ENCODE peak calls at places on chromosomes 7 and 10, in seven cellular contexts. One of them, this sample, is unnamed.
A peak's percentile ranks its signal among the peaks of the same experiment; 100 is the strongest.

GRCh38 chr10:7853892-7854289 is 35.6 kb downstream of the TAF3 start:
- DNase-seq in fibroblast of lung: no peak
- DNase-seq in Panc1: no peak
- DNase-seq in IMR-90: no peak
- DNase-seq in thoracic aorta: no peak
- DNase-seq in PC-3: no peak
- DNase-seq in bronchial epithelial cell: no peak
- DNase-seq in this sample: no peak

GRCh38 chr10:72622271-72622670 is 3.6 kb downstream of the MICU1 start:
- DNase-seq in fibroblast of lung: peak; percentile 47
- DNase-seq in Panc1: no peak
- DNase-seq in IMR-90: no peak
- DNase-seq in thoracic aorta: no peak
- DNase-seq in PC-3: no peak
- DNase-seq in bronchial epithelial cell: no peak
- DNase-seq in this sample: no peak

GRCh38 chr7:46744957-46745699 is 824.1 kb upstream of the IGFBP3 start:
- DNase-seq in fibroblast of lung: peak; percentile 62
- DNase-seq in Panc1: no peak
- DNase-seq in IMR-90: no peak
- DNase-seq in thoracic aorta: no peak
- DNase-seq in PC-3: peak; percentile 39
- DNase-seq in bronchial epithelial cell: no peak
- DNase-seq in this sample: no peak

GRCh38 chr7:157652161-157652953 is 315.6 kb downstream of the DNAJB6 start:
- DNase-seq in fibroblast of lung: no peak
- DNase-seq in Panc1: no peak
- DNase-seq in IMR-90: no peak
- DNase-seq in thoracic aorta: no peak
- DNase-seq in PC-3: no peak
- DNase-seq in bronchial epithelial cell: no peak
- DNase-seq in this sample: no peak

GRCh38 chr7:45692031-45692430 is 117.9 kb downstream of the ADCY1 start:
- DNase-seq in fibroblast of lung: no peak
- DNase-seq in Panc1: no peak
- DNase-seq in IMR-90: no peak
- DNase-seq in thoracic aorta: no peak
- DNase-seq in PC-3: no peak
- DNase-seq in bronchial epithelial cell: no peak
- DNase-seq in this sample: no peak

GRCh38 chr10:86300931-86301330 is 65.7 kb downstream of the GRID1 start:
- DNase-seq in fibroblast of lung: no peak
- DNase-seq in Panc1: no peak
- DNase-seq in IMR-90: no peak
- DNase-seq in thoracic aorta: no peak
- DNase-seq in PC-3: no peak
- DNase-seq in bronchial epithelial cell: no peak
- DNase-seq in this sample: no peak

GRCh38 chr10:79044846-79045245 is 23.9 kb upstream of the ZMIZ1 start:
- DNase-seq in fibroblast of lung: no peak
- DNase-seq in Panc1: no peak
- DNase-seq in IMR-90: no peak
- DNase-seq in thoracic aorta: no peak
- DNase-seq in PC-3: no peak
- DNase-seq in bronchial epithelial cell: no peak
- DNase-seq in this sample: no peak

GRCh38 chr7:139118234-139118802 is 8.8 kb upstream of the ZC3HAV1 start:
- DNase-seq in fibroblast of lung: peak; percentile 82
- DNase-seq in Panc1: peak; percentile 75
- DNase-seq in IMR-90: peak; percentile 81
- DNase-seq in thoracic aorta: no peak
- DNase-seq in PC-3: peak; percentile 93
- DNase-seq in bronchial epithelial cell: peak; percentile 95
- DNase-seq in this sample: no peak

GRCh38 chr7:130896051-130896881 is 162.3 kb upstream of the KLF14 start:
- DNase-seq in fibroblast of lung: peak; percentile 44
- DNase-seq in Panc1: peak; percentile 72
- DNase-seq in IMR-90: peak; percentile 54
- DNase-seq in thoracic aorta: no peak
- DNase-seq in PC-3: no peak
- DNase-seq in bronchial epithelial cell: no peak
- DNase-seq in this sample: no peak

GRCh38 chr10:125025341-125025740 is 83.4 kb downstream of the ZRANB1 start:
- DNase-seq in fibroblast of lung: peak; percentile 35
- DNase-seq in Panc1: no peak
- DNase-seq in IMR-90: peak; percentile 69
- DNase-seq in thoracic aorta: no peak
- DNase-seq in PC-3: no peak
- DNase-seq in bronchial epithelial cell: no peak
- DNase-seq in this sample: no peak

GRCh38 chr10:10295537-10295936 is 722.1 kb upstream of the CELF2 start:
- DNase-seq in fibroblast of lung: no peak
- DNase-seq in Panc1: no peak
- DNase-seq in IMR-90: no peak
- DNase-seq in thoracic aorta: no peak
- DNase-seq in PC-3: no peak
- DNase-seq in bronchial epithelial cell: no peak
- DNase-seq in this sample: no peak

GRCh38 chr7:80876894-80877414 is 41.9 kb downstream of the SEMA3C start:
- DNase-seq in fibroblast of lung: peak; percentile 85
- DNase-seq in Panc1: no peak
- DNase-seq in IMR-90: peak; percentile 56
- DNase-seq in thoracic aorta: no peak
- DNase-seq in PC-3: peak; percentile 80
- DNase-seq in bronchial epithelial cell: no peak
- DNase-seq in this sample: no peak

GRCh38 chr10:68870545-68871104 is 30.5 kb upstream of the DDX50 start:
- DNase-seq in fibroblast of lung: no peak
- DNase-seq in Panc1: no peak
- DNase-seq in IMR-90: no peak
- DNase-seq in thoracic aorta: no peak
- DNase-seq in PC-3: no peak
- DNase-seq in bronchial epithelial cell: no peak
- DNase-seq in this sample: no peak

DNA sequence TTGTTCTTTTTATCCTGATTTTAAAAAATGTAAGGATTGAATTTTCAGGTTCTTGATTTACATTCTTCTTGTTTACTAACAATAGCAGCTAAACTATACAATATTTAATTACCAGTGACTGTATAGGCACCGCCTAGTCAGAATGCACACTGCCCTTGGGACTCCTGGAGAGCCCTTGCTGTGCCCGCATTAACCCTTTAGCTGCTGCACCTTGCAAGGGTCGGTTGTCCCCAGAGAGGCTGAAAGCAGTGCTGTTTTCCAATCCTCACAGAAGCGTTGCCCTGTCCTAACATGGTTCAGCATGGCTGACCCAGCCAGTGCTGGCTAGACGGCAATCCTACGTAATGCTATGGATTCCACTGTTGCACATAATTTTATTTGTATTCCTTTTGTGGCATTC is 102.6 kb downstream of the HECW1 start:
- DNase-seq in fibroblast of lung: no peak
- DNase-seq in Panc1: no peak
- DNase-seq in IMR-90: no peak
- DNase-seq in thoracic aorta: no peak
- DNase-seq in PC-3: no peak
- DNase-seq in bronchial epithelial cell: no peak
- DNase-seq in this sample: no peak
- TF ChIP-seq CTCF in fibroblast of lung: no peak
- TF ChIP-seq CTCF in Panc1: no peak
- TF ChIP-seq CTCF in IMR-90: no peak
- TF ChIP-seq CTCF in thoracic aorta: no peak
- TF ChIP-seq CTCF in PC-3: no peak
- TF ChIP-seq CTCF in bronchial epithelial cell: no peak
- TF ChIP-seq CTCF in this sample: no peak

DNA sequence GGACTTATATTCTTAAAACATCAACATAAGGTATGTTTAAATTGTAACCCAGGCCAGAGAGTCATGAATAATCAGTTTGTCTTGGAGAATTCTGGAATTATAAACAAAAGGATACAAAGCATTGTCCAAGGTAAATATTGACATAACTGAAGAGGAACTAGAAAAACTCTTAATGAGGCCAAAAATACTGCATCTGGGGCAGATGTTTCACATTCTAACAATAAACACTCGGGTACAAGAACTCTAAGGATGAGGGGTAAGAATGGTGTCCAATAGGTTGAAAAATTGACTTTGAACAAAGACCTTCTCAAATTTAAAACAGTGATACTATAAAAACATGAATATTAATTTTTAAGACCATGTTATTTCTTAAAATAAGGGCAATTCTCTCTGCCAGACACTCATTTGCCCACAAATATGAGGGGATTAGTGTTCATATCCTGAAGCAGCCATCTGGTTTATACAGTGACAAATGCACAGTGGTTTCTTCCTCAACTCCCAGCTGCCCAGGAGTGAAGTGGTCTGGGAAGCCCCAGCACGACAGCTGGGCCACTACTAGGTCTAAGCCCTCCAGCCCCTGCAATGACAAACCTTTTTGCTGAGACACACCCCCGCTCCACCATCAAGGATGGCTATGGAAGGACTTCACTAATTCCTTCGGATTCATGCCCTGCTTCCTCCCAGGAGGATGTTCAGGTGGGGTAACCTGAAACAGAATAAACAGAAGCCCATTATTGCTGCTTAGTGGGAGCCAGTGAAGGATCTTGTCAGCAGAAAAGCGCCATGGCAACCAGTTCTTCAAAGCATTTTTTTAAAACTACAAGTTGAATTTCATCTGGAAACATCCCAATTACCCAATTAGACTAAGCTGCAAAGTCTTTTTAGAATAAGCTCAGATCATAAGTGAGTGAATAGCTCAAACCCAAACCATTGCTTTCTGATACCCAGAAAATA is 107.5 kb upstream of the ARID5B start:
- DNase-seq in fibroblast of lung: peak; percentile 80
- DNase-seq in Panc1: no peak
- DNase-seq in IMR-90: peak; percentile 79
- DNase-seq in thoracic aorta: no peak
- DNase-seq in PC-3: peak; percentile 72
- DNase-seq in bronchial epithelial cell: no peak
- DNase-seq in this sample: peak; percentile 53
- H3K4me3 ChIP-seq in fibroblast of lung: no peak overlapping the region
- H3K4me3 ChIP-seq in Panc1: no peak overlapping the region
- H3K4me3 ChIP-seq in IMR-90: no peak overlapping the region
- H3K4me3 ChIP-seq in thoracic aorta: no peak overlapping the region
- H3K4me3 ChIP-seq in PC-3: no peak overlapping the region
- H3K4me3 ChIP-seq in bronchial epithelial cell: no peak overlapping the region
- H3K4me3 ChIP-seq in this sample: no peak overlapping the region

DNA sequence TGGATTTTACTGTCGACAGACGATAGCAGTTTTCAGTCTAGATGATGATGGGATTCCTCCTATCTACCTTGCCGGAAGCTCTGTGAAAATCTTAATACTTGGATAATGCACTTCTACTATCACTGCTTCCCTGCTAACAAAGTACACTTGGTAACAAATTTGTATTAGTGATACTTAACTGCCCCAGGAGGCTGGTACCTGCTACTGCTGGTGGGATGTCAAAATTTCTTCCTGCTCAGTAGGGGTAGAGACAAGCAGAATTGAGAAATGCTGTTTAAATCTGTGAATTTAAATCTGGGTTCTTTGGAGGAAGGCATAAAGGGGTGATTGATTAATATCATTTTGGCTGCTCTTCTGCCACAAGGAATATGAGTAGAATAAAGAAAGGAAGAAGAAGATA is 99.8 kb upstream of the STRIP2 start:
- DNase-seq in fibroblast of lung: no peak
- DNase-seq in Panc1: no peak
- DNase-seq in IMR-90: no peak
- DNase-seq in thoracic aorta: no peak
- DNase-seq in PC-3: no peak
- DNase-seq in bronchial epithelial cell: no peak
- DNase-seq in this sample: no peak
- TF ChIP-seq CTCF in fibroblast of lung: no peak
- TF ChIP-seq CTCF in Panc1: no peak
- TF ChIP-seq CTCF in IMR-90: peak; percentile 5
- TF ChIP-seq CTCF in thoracic aorta: no peak
- TF ChIP-seq CTCF in PC-3: no peak
- TF ChIP-seq CTCF in bronchial epithelial cell: no peak
- TF ChIP-seq CTCF in this sample: no peak

GRCh38 chr7:94649313-94649924 is 6.5 kb downstream of the SGCE start:
- DNase-seq in fibroblast of lung: peak; percentile 40
- DNase-seq in Panc1: no peak
- DNase-seq in IMR-90: peak; percentile 2
- DNase-seq in thoracic aorta: no peak
- DNase-seq in PC-3: no peak
- DNase-seq in bronchial epithelial cell: no peak
- DNase-seq in this sample: no peak
- H3K4me3 ChIP-seq in fibroblast of lung: no peak overlapping the region
- H3K4me3 ChIP-seq in Panc1: no peak overlapping the region
- H3K4me3 ChIP-seq in IMR-90: no peak overlapping the region
- H3K4me3 ChIP-seq in thoracic aorta: no peak overlapping the region
- H3K4me3 ChIP-seq in PC-3: no peak overlapping the region
- H3K4me3 ChIP-seq in bronchial epithelial cell: no peak overlapping the region
- H3K4me3 ChIP-seq in this sample: no peak overlapping the region

GRCh38 chr7:100896743-100897051 is 1.0 kb upstream of the ACHE start:
- DNase-seq in fibroblast of lung: no peak
- DNase-seq in Panc1: no peak
- DNase-seq in IMR-90: no peak
- DNase-seq in thoracic aorta: no peak
- DNase-seq in PC-3: no peak
- DNase-seq in bronchial epithelial cell: no peak
- DNase-seq in this sample: no peak

GRCh38 chr7:100893910-100894763 is 1.6 kb downstream of the ACHE start:
- DNase-seq in fibroblast of lung: no peak
- DNase-seq in Panc1: no peak
- DNase-seq in IMR-90: no peak
- DNase-seq in thoracic aorta: no peak
- DNase-seq in PC-3: no peak
- DNase-seq in bronchial epithelial cell: no peak
- DNase-seq in this sample: no peak

GRCh38 chr7:100895956-100896742 is 461 bp upstream of the ACHE start:
- DNase-seq in fibroblast of lung: no peak
- DNase-seq in Panc1: no peak
- DNase-seq in IMR-90: no peak
- DNase-seq in thoracic aorta: no peak
- DNase-seq in PC-3: no peak
- DNase-seq in bronchial epithelial cell: no peak
- DNase-seq in this sample: no peak

GRCh38 chr7:100895701-100895955 is at the start of gene ACHE:
- DNase-seq in fibroblast of lung: no peak
- DNase-seq in Panc1: no peak
- DNase-seq in IMR-90: no peak
- DNase-seq in thoracic aorta: no peak
- DNase-seq in PC-3: no peak
- DNase-seq in bronchial epithelial cell: no peak
- DNase-seq in this sample: no peak

GRCh38 chr7:100894860-100895700 is 608 bp downstream of the ACHE start:
- DNase-seq in fibroblast of lung: no peak
- DNase-seq in Panc1: no peak
- DNase-seq in IMR-90: no peak
- DNase-seq in thoracic aorta: no peak
- DNase-seq in PC-3: peak; percentile 38
- DNase-seq in bronchial epithelial cell: no peak
- DNase-seq in this sample: no peak
- TF ChIP-seq CTCF in fibroblast of lung: peak; percentile 68
- TF ChIP-seq CTCF in Panc1: peak; percentile 95
- TF ChIP-seq CTCF in IMR-90: peak; percentile 74
- TF ChIP-seq CTCF in thoracic aorta: peak; percentile 76
- TF ChIP-seq CTCF in PC-3: peak; percentile 80
- TF ChIP-seq CTCF in bronchial epithelial cell: peak; percentile 83
- TF ChIP-seq CTCF in this sample: peak; percentile 77

DNA sequence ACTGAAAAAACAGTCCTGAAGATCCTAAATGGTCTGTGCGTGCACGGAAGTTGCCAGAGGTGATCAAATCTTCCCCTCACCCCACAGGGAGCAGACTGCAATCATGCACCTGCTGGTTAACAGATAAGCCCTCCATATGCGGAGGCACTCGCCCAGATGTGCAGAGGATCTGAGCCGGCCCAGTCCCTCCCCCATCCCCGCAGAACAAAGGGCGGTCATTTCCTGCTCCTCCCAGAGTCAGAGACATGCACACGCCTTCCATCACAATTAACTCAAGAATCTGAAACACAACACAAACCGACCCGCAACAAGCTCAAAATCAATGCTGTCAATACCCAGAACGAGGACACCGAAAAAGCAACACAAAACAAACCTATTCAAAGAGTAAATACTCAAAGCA is 24.2 kb downstream of the CRTAC1 start:
- DNase-seq in fibroblast of lung: no peak
- DNase-seq in Panc1: no peak
- DNase-seq in IMR-90: no peak
- DNase-seq in thoracic aorta: no peak
- DNase-seq in PC-3: no peak
- DNase-seq in bronchial epithelial cell: no peak
- DNase-seq in this sample: no peak
- H3K4me3 ChIP-seq in fibroblast of lung: no peak overlapping the region
- H3K4me3 ChIP-seq in Panc1: no peak overlapping the region
- H3K4me3 ChIP-seq in IMR-90: no peak overlapping the region
- H3K4me3 ChIP-seq in thoracic aorta: no peak overlapping the region
- H3K4me3 ChIP-seq in PC-3: no peak overlapping the region
- H3K4me3 ChIP-seq in bronchial epithelial cell: no peak overlapping the region
- H3K4me3 ChIP-seq in this sample: no peak overlapping the region